ENCODE peak calls at places on chromosomes 7 and 10, in eight cellular contexts. X is AG04449; D is naive thymus-derived CD4-positive, alpha-beta T cell; F is amygdala; C is stimulated activated CD8-positive, alpha-beta memory T cell treated with anti-CD3 and anti-CD28 coated beads, Interleukin-7, amount 100 ng/mL, for 1 hour; N is T-cell; B is mesendoderm; H is T-helper 17 cell. V is an unnamed sample.

GRCh38 chr7:1238363-1239331 is 6.0 kb downstream of the UNCX start:
- DNase-seq in X (no peak), D (no peak), F (no peak), C (no peak), N (no peak), B (peak), H (no peak), V (no peak)

GRCh38 chr7:1425292-1426136 is 33.8 kb downstream of the MICALL2 start:
- DNase-seq in X (no peak), D (no peak), F (no peak), C (no peak), N (no peak), B (peak), H (no peak), V (no peak)

GRCh38 chr10:101458869-101459268 is 104.9 kb downstream of the BTRC start:
- DNase-seq in X (no peak), D (no peak), F (no peak), C (no peak), N (no peak), B (no peak), H (no peak), V (no peak)

GRCh38 chr10:17684537-17684936 is 40.6 kb downstream of the STAM start:
- DNase-seq in X (no peak), D (no peak), F (no peak), C (no peak), N (no peak), B (no peak), H (no peak), V (no peak)

GRCh38 chr7:2639151-2639993 is 7.6 kb downstream of the TTYH3 start:
- DNase-seq in X (no peak), D (no peak), F (no peak), C (no peak), N (no peak), B (no peak), H (no peak), V (no peak)

GRCh38 chr7:101410743-101411476 is 48.2 kb downstream of the COL26A1 start:
- DNase-seq in X (no peak), D (peak), F (no peak), C (peak), N (peak), B (peak), H (no peak), V (no peak)

GRCh38 chr7:23486002-23486773 is 15.9 kb upstream of the IGF2BP3 start:
- DNase-seq in X (no peak), D (no peak), F (no peak), C (no peak), N (no peak), B (peak), H (no peak), V (no peak)

GRCh38 chr10:125120046-125120710 is 40.2 kb downstream of the CTBP2 start:
- DNase-seq in X (no peak), D (no peak), F (no peak), C (no peak), N (no peak), B (no peak), H (no peak), V (no peak)

GRCh38 chr10:9254353-9254752 is 1199.9 kb downstream of the GATA3 start:
- DNase-seq in X (no peak), D (no peak), F (no peak), C (no peak), N (no peak), B (no peak), H (no peak), V (no peak)

GRCh38 chr7:104943502-104944343 is 70.3 kb upstream of the KMT2E start:
- DNase-seq in X (no peak), D (peak), F (no peak), C (peak), N (peak), B (peak), H (peak), V (peak)

GRCh38 chr7:132919776-132920175 is 162.1 kb downstream of the CHCHD3 start:
- DNase-seq in X (peak), D (no peak), F (no peak), C (no peak), N (no peak), B (no peak), H (no peak), V (no peak)

V was measured in CMK.